ENCODE peak calls at places on chromosomes 1 and 21, in five cellular contexts. One of them, this sample, is unnamed.

GRCh38 chr1:246782120-246782900 is 58.1 kb downstream of the SCCPDH start:
- DNase-seq in WERI-Rb-1: peak
- DNase-seq in psoas muscle: peak
- DNase-seq in uterus: no peak
- DNase-seq in astrocyte of the spinal cord: peak
- DNase-seq in this sample: peak

GRCh38 chr1:38061883-38062328 is 15.3 kb upstream of the POU3F1 start:
- DNase-seq in psoas muscle: no peak
- DNase-seq in WERI-Rb-1: no peak
- DNase-seq in uterus: no peak
- DNase-seq in astrocyte of the spinal cord: no peak
- DNase-seq in this sample: no peak

GRCh38 chr1:79988401-79988800 is 981.9 kb upstream of the ADGRL4 start:
- DNase-seq in astrocyte of the spinal cord: no peak
- DNase-seq in uterus: no peak
- DNase-seq in WERI-Rb-1: no peak
- DNase-seq in psoas muscle: no peak
- DNase-seq in this sample: peak

GRCh38 chr1:92755541-92756351 is 29.2 kb downstream of the EVI5 start:
- DNase-seq in psoas muscle: no peak
- DNase-seq in astrocyte of the spinal cord: no peak
- DNase-seq in uterus: no peak
- DNase-seq in WERI-Rb-1: no peak
- DNase-seq in this sample: peak

GRCh38 chr1:154989195-154989860 is 4.1 kb upstream of the LENEP start:
- DNase-seq in astrocyte of the spinal cord: no peak
- DNase-seq in WERI-Rb-1: peak
- DNase-seq in uterus: no peak
- DNase-seq in psoas muscle: peak
- DNase-seq in this sample: no peak

GRCh38 chr1:13798120-13798519 is 98.1 kb downstream of the PRDM2 start:
- DNase-seq in WERI-Rb-1: no peak
- DNase-seq in uterus: no peak
- DNase-seq in astrocyte of the spinal cord: no peak
- DNase-seq in psoas muscle: no peak
- DNase-seq in this sample: no peak

GRCh38 chr1:246210751-246211150 is 296.3 kb downstream of the SMYD3 start:
- DNase-seq in WERI-Rb-1: no peak
- DNase-seq in psoas muscle: no peak
- DNase-seq in astrocyte of the spinal cord: no peak
- DNase-seq in uterus: no peak
- DNase-seq in this sample: no peak

GRCh38 chr1:81183157-81183952 is 617.4 kb upstream of the ADGRL2 start:
- DNase-seq in uterus: no peak
- DNase-seq in astrocyte of the spinal cord: no peak
- DNase-seq in psoas muscle: no peak
- DNase-seq in WERI-Rb-1: no peak
- DNase-seq in this sample: no peak

GRCh38 chr1:232586679-232587078 is 43.3 kb downstream of the SIPA1L2 start:
- DNase-seq in uterus: no peak
- DNase-seq in psoas muscle: no peak
- DNase-seq in WERI-Rb-1: no peak
- DNase-seq in astrocyte of the spinal cord: no peak
- DNase-seq in this sample: no peak

GRCh38 chr1:205344010-205344808 is 12.5 kb downstream of the KLHDC8A start:
- DNase-seq in psoas muscle: peak
- DNase-seq in uterus: no peak
- DNase-seq in WERI-Rb-1: no peak
- DNase-seq in astrocyte of the spinal cord: no peak
- DNase-seq in this sample: no peak

GRCh38 chr1:92482665-92483441 is 3.9 kb downstream of the GFI1 start:
- DNase-seq in astrocyte of the spinal cord: no peak
- DNase-seq in uterus: no peak
- DNase-seq in WERI-Rb-1: no peak
- DNase-seq in psoas muscle: peak
- DNase-seq in this sample: no peak

GRCh38 chr1:31814041-31814511 is 1.7 kb downstream of the SPOCD1 start:
- DNase-seq in psoas muscle: no peak
- DNase-seq in astrocyte of the spinal cord: no peak
- DNase-seq in WERI-Rb-1: no peak
- DNase-seq in uterus: no peak
- DNase-seq in this sample: no peak

GRCh38 chr1:10790155-10790707 is 6.2 kb downstream of the CASZ1 start:
- DNase-seq in astrocyte of the spinal cord: no peak
- DNase-seq in psoas muscle: no peak
- DNase-seq in WERI-Rb-1: no peak
- DNase-seq in uterus: no peak
- DNase-seq in this sample: no peak
- H3K4me3 ChIP-seq in astrocyte of the spinal cord: no peak
- H3K4me3 ChIP-seq in psoas muscle: peak
- H3K4me3 ChIP-seq in WERI-Rb-1: peak
- H3K4me3 ChIP-seq in uterus: no peak
- H3K4me3 ChIP-seq in this sample: no peak

DNA sequence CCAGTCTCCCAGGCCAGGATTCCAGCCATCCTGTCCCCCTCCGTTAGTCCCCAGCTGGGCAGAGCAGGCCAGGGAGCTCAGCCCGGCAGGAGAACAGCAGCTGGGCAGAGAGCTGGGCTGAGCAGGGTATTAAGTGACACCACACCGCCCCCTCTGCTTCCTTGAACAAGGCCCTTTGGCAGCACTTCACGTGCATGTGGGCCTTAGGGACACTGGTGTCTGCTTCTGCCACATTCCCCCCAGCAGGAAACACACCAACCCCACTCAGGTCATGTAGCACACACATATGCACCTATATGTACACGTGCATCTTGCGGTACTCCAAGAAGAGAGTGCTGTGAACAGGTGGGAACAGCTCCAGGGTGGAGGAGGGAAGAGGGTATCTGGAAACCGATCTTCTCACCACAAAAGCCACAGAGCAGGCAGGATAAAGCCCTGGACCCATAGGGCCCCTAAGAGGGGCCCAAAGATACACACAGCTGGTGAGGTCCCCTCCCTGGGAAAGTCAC is 4.6 kb downstream of the EPHA2 start:
- DNase-seq in uterus: no peak
- DNase-seq in astrocyte of the spinal cord: peak
- DNase-seq in psoas muscle: no peak
- DNase-seq in WERI-Rb-1: peak
- DNase-seq in this sample: no peak
- TF ChIP-seq CTCF in uterus: no peak
- TF ChIP-seq CTCF in astrocyte of the spinal cord: no peak
- TF ChIP-seq CTCF in psoas muscle: no peak
- TF ChIP-seq CTCF in WERI-Rb-1: peak
- TF ChIP-seq CTCF in this sample: no peak

GRCh38 chr1:182604835-182605164 is 611 bp upstream of the RGS16 start:
- DNase-seq in psoas muscle: no peak
- DNase-seq in uterus: no peak
- DNase-seq in WERI-Rb-1: no peak
- DNase-seq in astrocyte of the spinal cord: no peak
- DNase-seq in this sample: no peak
- H3K4me3 ChIP-seq in psoas muscle: peak
- H3K4me3 ChIP-seq in uterus: peak
- H3K4me3 ChIP-seq in WERI-Rb-1: no peak
- H3K4me3 ChIP-seq in astrocyte of the spinal cord: no peak
- H3K4me3 ChIP-seq in this sample: no peak

GRCh38 chr1:173869108-173869359 is 854 bp downstream of the ZBTB37 start:
- DNase-seq in WERI-Rb-1: no peak
- DNase-seq in astrocyte of the spinal cord: no peak
- DNase-seq in uterus: no peak
- DNase-seq in psoas muscle: no peak
- DNase-seq in this sample: no peak

GRCh38 chr1:173870252-173871075 is 2.3 kb downstream of the ZBTB37 start:
- DNase-seq in WERI-Rb-1: no peak
- DNase-seq in uterus: no peak
- DNase-seq in psoas muscle: no peak
- DNase-seq in astrocyte of the spinal cord: no peak
- DNase-seq in this sample: no peak

GRCh38 chr1:173867753-173868265 is at the start of gene GAS5:
- DNase-seq in astrocyte of the spinal cord: peak
- DNase-seq in uterus: peak
- DNase-seq in psoas muscle: peak
- DNase-seq in WERI-Rb-1: peak
- DNase-seq in this sample: peak

GRCh38 chr1:173867141-173867752 is 542 bp downstream of the GAS5 start:
- DNase-seq in psoas muscle: no peak
- DNase-seq in astrocyte of the spinal cord: no peak
- DNase-seq in WERI-Rb-1: peak
- DNase-seq in uterus: no peak
- DNase-seq in this sample: no peak

GRCh38 chr1:173868266-173869107 is at the start of gene ZBTB37:
- DNase-seq in WERI-Rb-1: peak
- DNase-seq in astrocyte of the spinal cord: no peak
- DNase-seq in uterus: peak
- DNase-seq in psoas muscle: peak
- DNase-seq in this sample: no peak
- TF ChIP-seq CTCF in WERI-Rb-1: no peak
- TF ChIP-seq CTCF in astrocyte of the spinal cord: no peak
- TF ChIP-seq CTCF in uterus: no peak
- TF ChIP-seq CTCF in psoas muscle: no peak
- TF ChIP-seq CTCF in this sample: no peak

DNA sequence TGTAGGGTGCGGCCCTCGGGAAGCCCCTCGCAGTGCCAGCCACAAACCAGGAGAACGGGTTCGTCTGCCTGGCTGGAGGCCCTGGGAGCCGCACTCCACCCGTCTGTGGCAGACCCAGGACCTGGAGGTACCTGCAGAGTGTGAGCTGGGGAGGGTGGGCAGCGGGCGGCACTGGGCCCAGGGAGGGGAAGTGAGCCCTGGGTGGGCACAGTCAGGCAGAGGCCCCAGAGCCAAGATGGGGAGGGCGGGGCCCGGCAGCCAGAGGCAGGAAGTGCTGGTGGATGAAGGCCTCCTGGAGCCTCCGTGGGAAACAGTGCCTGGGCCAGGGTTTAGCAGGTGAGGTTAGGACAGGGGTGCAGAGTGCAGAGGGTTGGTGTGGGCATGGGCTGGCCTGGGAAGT is 4.0 kb upstream of the PEX10 start:
- DNase-seq in uterus: no peak
- DNase-seq in WERI-Rb-1: no peak
- DNase-seq in psoas muscle: no peak
- DNase-seq in astrocyte of the spinal cord: no peak
- DNase-seq in this sample: no peak
- H3K4me3 ChIP-seq in uterus: no peak
- H3K4me3 ChIP-seq in WERI-Rb-1: no peak
- H3K4me3 ChIP-seq in psoas muscle: no peak
- H3K4me3 ChIP-seq in astrocyte of the spinal cord: no peak
- H3K4me3 ChIP-seq in this sample: no peak

GRCh38 chr21:41045534-41046268 is 122.3 kb upstream of the BACE2 start:
- DNase-seq in WERI-Rb-1: peak
- DNase-seq in uterus: no peak
- DNase-seq in psoas muscle: no peak
- DNase-seq in astrocyte of the spinal cord: no peak
- DNase-seq in this sample: no peak
- TF ChIP-seq CTCF in WERI-Rb-1: peak
- TF ChIP-seq CTCF in uterus: no peak
- TF ChIP-seq CTCF in psoas muscle: no peak
- TF ChIP-seq CTCF in astrocyte of the spinal cord: peak
- TF ChIP-seq CTCF in this sample: no peak

DNA sequence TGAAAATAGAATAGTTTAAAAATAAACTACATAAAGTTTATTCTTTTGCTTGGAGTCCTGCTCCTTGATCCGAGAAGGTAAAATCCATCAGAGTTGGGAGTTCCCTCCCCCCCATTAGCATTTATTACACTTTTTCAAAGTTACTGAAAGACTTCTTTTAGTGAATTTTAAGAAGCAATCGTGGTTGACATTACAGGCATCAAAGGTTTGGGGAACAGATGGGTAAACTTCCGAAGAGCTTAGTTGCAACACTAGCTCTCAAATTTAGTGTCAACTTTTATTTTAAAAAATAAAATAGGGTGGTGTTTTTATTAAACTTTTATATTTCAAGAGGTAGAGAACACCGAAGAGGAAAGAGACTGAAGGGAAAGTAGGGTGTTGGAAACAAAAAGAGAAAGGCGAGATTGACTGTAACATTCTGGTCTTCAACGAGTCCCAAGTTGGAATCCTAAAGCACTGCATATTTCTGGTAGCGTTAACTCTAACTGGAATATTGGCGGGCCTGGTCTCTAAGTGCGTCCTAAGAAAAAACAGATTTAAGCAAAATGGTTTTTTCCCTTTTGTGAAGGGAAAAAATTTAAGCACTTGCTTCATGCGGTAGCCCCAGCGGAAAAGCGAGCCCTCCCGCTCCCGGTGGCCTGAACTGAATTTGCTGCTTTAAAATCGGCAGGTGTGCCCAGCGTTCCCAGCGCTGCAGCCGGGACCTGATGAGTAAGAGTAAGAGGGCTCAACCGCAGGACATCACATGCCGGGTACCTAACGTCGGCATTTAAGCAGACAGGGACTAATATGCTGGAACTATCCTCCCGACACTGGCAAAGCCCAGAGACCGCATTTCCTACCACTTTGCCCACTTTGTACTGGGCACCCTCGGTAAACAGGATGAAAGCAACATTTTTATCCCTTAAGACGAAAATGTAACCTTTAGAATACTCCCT is 30.6 kb upstream of the NFIA start:
- DNase-seq in astrocyte of the spinal cord: peak
- DNase-seq in WERI-Rb-1: no peak
- DNase-seq in uterus: no peak
- DNase-seq in psoas muscle: peak
- DNase-seq in this sample: no peak
- H3K4me3 ChIP-seq in astrocyte of the spinal cord: no peak
- H3K4me3 ChIP-seq in WERI-Rb-1: peak
- H3K4me3 ChIP-seq in uterus: peak
- H3K4me3 ChIP-seq in psoas muscle: peak
- H3K4me3 ChIP-seq in this sample: no peak

GRCh38 chr1:188127507-188127906 is 1298.8 kb downstream of the PLA2G4A start:
- DNase-seq in astrocyte of the spinal cord: no peak
- DNase-seq in uterus: no peak
- DNase-seq in psoas muscle: no peak
- DNase-seq in WERI-Rb-1: no peak
- DNase-seq in this sample: no peak

GRCh38 chr1:188129856-188130838 is 1301.4 kb downstream of the PLA2G4A start:
- DNase-seq in WERI-Rb-1: no peak
- DNase-seq in astrocyte of the spinal cord: no peak
- DNase-seq in uterus: no peak
- DNase-seq in psoas muscle: no peak
- DNase-seq in this sample: peak

GRCh38 chr1:188128761-188129160 is 1300.0 kb downstream of the PLA2G4A start:
- DNase-seq in WERI-Rb-1: no peak
- DNase-seq in astrocyte of the spinal cord: peak
- DNase-seq in psoas muscle: no peak
- DNase-seq in uterus: no peak
- DNase-seq in this sample: peak
- TF ChIP-seq CTCF in WERI-Rb-1: no peak
- TF ChIP-seq CTCF in astrocyte of the spinal cord: no peak
- TF ChIP-seq CTCF in psoas muscle: no peak
- TF ChIP-seq CTCF in uterus: no peak
- TF ChIP-seq CTCF in this sample: no peak

GRCh38 chr1:198179556-198179981 is 22.8 kb downstream of the NEK7 start:
- DNase-seq in uterus: no peak
- DNase-seq in astrocyte of the spinal cord: peak
- DNase-seq in psoas muscle: no peak
- DNase-seq in WERI-Rb-1: no peak
- DNase-seq in this sample: peak
- H3K4me3 ChIP-seq in uterus: no peak
- H3K4me3 ChIP-seq in astrocyte of the spinal cord: no peak
- H3K4me3 ChIP-seq in psoas muscle: no peak
- H3K4me3 ChIP-seq in WERI-Rb-1: no peak
- H3K4me3 ChIP-seq in this sample: no peak

This sample was measured in cardiac fibroblast.